ENCODE peak calls at places on chromosomes 13 and 19, in ten cellular contexts. V, W, T, A, K, X, D, Z, F and P are unnamed samples.

GRCh38 chr13:27481766-27482165 is 31.4 kb upstream of the MTIF3 start:
- DNase-seq in V (peak; percentile 54), W (peak; percentile 16), T (peak; percentile 17), A (peak; percentile 89), K (peak; percentile 1), X (peak; percentile 32), D (peak; percentile 34), Z (no peak), F (no peak), P (peak; percentile 40)

GRCh38 chr13:114067886-114068722 is 64.3 kb downstream of the RASA3 start:
- DNase-seq in V (no peak), W (no peak), T (no peak), A (peak; percentile 10), K (no peak), X (no peak), D (no peak), Z (no peak), F (peak; percentile 68), P (no peak)

GRCh38 chr13:60267498-60268202 is 103.9 kb upstream of the DIAPH3 start:
- DNase-seq in V (peak; percentile 41), W (no peak), T (no peak), A (peak; percentile 45), K (no peak), X (no peak), D (no peak), Z (no peak), F (peak; percentile 50), P (no peak)

GRCh38 chr13:70253834-70254233 is 145.6 kb upstream of the KLHL1 start:
- DNase-seq in V (no peak), W (no peak), T (no peak), A (no peak), K (no peak), X (peak; percentile 72), D (peak; percentile 74), Z (no peak), F (no peak), P (no peak)

GRCh38 chr19:55304279-55304978 is 20.6 kb downstream of the BRSK1 start:
- DNase-seq in V (peak; percentile 56), W (peak; percentile 11), T (peak; percentile 78), A (peak; percentile 81), K (no peak), X (peak; percentile 19), D (no peak), Z (no peak), F (no peak), P (peak; percentile 48)

GRCh38 chr13:31027136-31027535 is 94.7 kb downstream of the TEX26 start:
- DNase-seq in V (peak; percentile 24), W (no peak), T (no peak), A (no peak), K (no peak), X (no peak), D (no peak), Z (no peak), F (no peak), P (no peak)

GRCh38 chr19:3710265-3710812 is 2.2 kb downstream of the TJP3 start:
- DNase-seq in V (peak; percentile 98), W (peak; percentile 31), T (no peak), A (peak; percentile 45), K (no peak), X (peak; percentile 53), D (peak; percentile 35), Z (no peak), F (no peak), P (peak; percentile 32)

GRCh38 chr19:46945668-46946067 is 74.0 kb upstream of the NPAS1 start:
- DNase-seq in V (no peak), W (peak; percentile 65), T (no peak), A (no peak), K (no peak), X (no peak), D (no peak), Z (no peak), F (no peak), P (peak; percentile 49)

GRCh38 chr19:29532097-29532496 is 6.3 kb downstream of the VSTM2B start:
- DNase-seq in V (no peak), W (no peak), T (no peak), A (peak; percentile 25), K (no peak), X (no peak), D (no peak), Z (no peak), F (no peak), P (no peak)

GRCh38 chr19:43316591-43317319 is 36.7 kb upstream of the CD177 start:
- DNase-seq in V (peak; percentile 31), W (peak; percentile 53), T (no peak), A (peak; percentile 81), K (no peak), X (peak; percentile 59), D (no peak), Z (peak; percentile 21), F (no peak), P (peak; percentile 40)

GRCh38 chr13:30421093-30422055 is 919 bp upstream of the UBE2L5 start:
- DNase-seq in V (peak; percentile 84), W (peak; percentile 94), T (peak; percentile 50), A (peak; percentile 72), K (peak; percentile 69), X (peak; percentile 72), D (no peak), Z (peak; percentile 65), F (peak; percentile 13), P (peak; percentile 81)

GRCh38 chr13:34762312-34762711 is 179.8 kb upstream of the NBEA start:
- DNase-seq in V (no peak), W (peak; percentile 10), T (no peak), A (no peak), K (peak; percentile 68), X (no peak), D (no peak), Z (no peak), F (no peak), P (no peak)

GRCh38 chr19:13015361-13016231 is 20.3 kb downstream of the NFIX start:
- DNase-seq in V (no peak), W (peak; percentile 73), T (no peak), A (peak; percentile 48), K (no peak), X (no peak), D (no peak), Z (no peak), F (no peak), P (peak; percentile 54)

GRCh38 chr19:10763399-10763798 is 45.5 kb downstream of the DNM2 start:
- DNase-seq in V (no peak), W (no peak), T (no peak), A (no peak), K (no peak), X (no peak), D (no peak), Z (no peak), F (no peak), P (no peak)

GRCh38 chr13:41678320-41678719 is 221.0 kb downstream of the RGCC start:
- DNase-seq in V (no peak), W (peak; percentile 85), T (no peak), A (no peak), K (no peak), X (no peak), D (no peak), Z (no peak), F (no peak), P (peak; percentile 74)

GRCh38 chr19:40778865-40779284 is 828 bp downstream of the RAB4B start:
- DNase-seq in V (no peak), W (no peak), T (peak; percentile 62), A (no peak), K (peak; percentile 38), X (no peak), D (no peak), Z (no peak), F (no peak), P (peak; percentile 55)

GRCh38 chr13:93226065-93226622 is 463 bp upstream of the GPC6 start:
- DNase-seq in V (no peak), W (no peak), T (no peak), A (no peak), K (no peak), X (no peak), D (no peak), Z (no peak), F (no peak), P (no peak)

GRCh38 chr13:112619730-112620639 is 32.0 kb upstream of the TUBGCP3 start:
- DNase-seq in V (no peak), W (peak; percentile 33), T (no peak), A (peak; percentile 47), K (peak; percentile 4), X (peak; percentile 91), D (peak; percentile 60), Z (no peak), F (no peak), P (peak; percentile 2)

GRCh38 chr13:41976491-41976890 is 15.6 kb upstream of the VWA8 start:
- DNase-seq in V (no peak), W (no peak), T (no peak), A (no peak), K (no peak), X (no peak), D (no peak), Z (no peak), F (no peak), P (no peak)

GRCh38 chr19:45862271-45862563 is 730 bp downstream of the SYMPK start:
- DNase-seq in V (no peak), W (no peak), T (no peak), A (no peak), K (no peak), X (no peak), D (no peak), Z (no peak), F (no peak), P (no peak)

GRCh38 chr19:21028969-21029268 is 8.5 kb downstream of the ZNF430 start:
- DNase-seq in V (no peak), W (no peak), T (no peak), A (no peak), K (no peak), X (no peak), D (no peak), Z (no peak), F (no peak), P (no peak)